ENCODE peak calls at places on chromosomes 2 and 18, in ten cellular contexts. L is GM19239, I is GM06990, S is transverse colon, Y is iris pigment epithelial cell, P is ACHN, U is MM.1S, O is AG04450, X is NCI-H2081, J is AG08395. K is an unnamed sample.
A peak's percentile ranks its signal among the peaks of the same experiment; 100 is the strongest.

GRCh38 chr18:6219116-6219717 is 195.5 kb downstream of the L3MBTL4 start:
- DNase-seq in L (peak; percentile 4), I (no peak), S (no peak), Y (peak; percentile 58), P (peak; percentile 37), U (peak; percentile 30), O (peak; percentile 43), X (no peak), J (peak; percentile 57), K (peak; percentile 33)

GRCh38 chr2:166331468-166331867 is 44.3 kb downstream of the SCN9A start:
- DNase-seq in L (no peak), I (no peak), S (no peak), Y (peak; percentile 33), P (no peak), U (no peak), O (no peak), X (no peak), J (no peak), K (no peak)

GRCh38 chr2:239768907-239769573 is 256.1 kb downstream of the NDUFA10 start:
- DNase-seq in L (no peak), I (no peak), S (no peak), Y (no peak), P (no peak), U (no peak), O (no peak), X (no peak), J (no peak), K (no peak)

GRCh38 chr2:60495226-60495625 is 58.2 kb downstream of the BCL11A start:
- DNase-seq in L (no peak), I (no peak), S (peak; percentile 70), Y (no peak), P (no peak), U (no peak), O (no peak), X (no peak), J (no peak), K (no peak)

GRCh38 chr18:29164020-29164706 is 987.2 kb upstream of the CDH2 start:
- DNase-seq in L (no peak), I (no peak), S (no peak), Y (peak; percentile 91), P (peak; percentile 91), U (no peak), O (peak; percentile 77), X (no peak), J (peak; percentile 91), K (no peak)

GRCh38 chr2:86825020-86825727 is 34.5 kb upstream of the CD8A start:
- DNase-seq in L (no peak), I (no peak), S (no peak), Y (no peak), P (no peak), U (no peak), O (no peak), X (no peak), J (no peak), K (no peak)

GRCh38 chr18:47979611-47980200 is 49.2 kb upstream of the SMAD2 start:
- DNase-seq in L (no peak), I (no peak), S (no peak), Y (no peak), P (no peak), U (no peak), O (no peak), X (no peak), J (no peak), K (no peak)

GRCh38 chr2:210593166-210593565 is 36.8 kb downstream of the CPS1 start:
- DNase-seq in L (no peak), I (no peak), S (no peak), Y (peak; percentile 56), P (no peak), U (no peak), O (no peak), X (no peak), J (peak; percentile 5), K (no peak)

GRCh38 chr2:48601349-48601748 is 16.3 kb upstream of the GTF2A1L start:
- DNase-seq in L (no peak), I (no peak), S (peak; percentile 14), Y (peak; percentile 38), P (peak; percentile 20), U (peak; percentile 40), O (no peak), X (peak; percentile 52), J (no peak), K (no peak)

GRCh38 chr18:70671889-70672551 is 383.2 kb downstream of the SOCS6 start:
- DNase-seq in L (no peak), I (no peak), S (no peak), Y (no peak), P (no peak), U (peak; percentile 75), O (no peak), X (no peak), J (no peak), K (no peak)

GRCh38 chr2:65662654-65663432 is 230.4 kb upstream of the SPRED2 start:
- DNase-seq in L (no peak), I (no peak), S (peak; percentile 15), Y (peak; percentile 72), P (no peak), U (no peak), O (peak; percentile 85), X (no peak), J (peak; percentile 85), K (no peak)

GRCh38 chr18:8391068-8391467 is 218.2 kb upstream of the RAB12 start:
- DNase-seq in L (no peak), I (no peak), S (no peak), Y (peak; percentile 73), P (no peak), U (no peak), O (no peak), X (no peak), J (no peak), K (no peak)

GRCh38 chr2:213475433-213475832 is 191.2 kb downstream of the SPAG16 start:
- DNase-seq in L (no peak), I (no peak), S (no peak), Y (peak; percentile 6), P (no peak), U (no peak), O (no peak), X (no peak), J (no peak), K (no peak)

GRCh38 chr2:41955641-41956040 is 92.2 kb upstream of the PKDCC start:
- DNase-seq in L (no peak), I (peak; percentile 56), S (no peak), Y (no peak), P (no peak), U (no peak), O (no peak), X (no peak), J (no peak), K (no peak)

GRCh38 chr2:136131961-136132839 is 14.3 kb upstream of the CXCR4 start:
- DNase-seq in L (peak; percentile 38), I (peak; percentile 86), S (peak; percentile 59), Y (no peak), P (no peak), U (no peak), O (no peak), X (no peak), J (no peak), K (no peak)

GRCh38 chr18:75407468-75408437 is 19.8 kb downstream of the SMIM21 start:
- DNase-seq in L (no peak), I (no peak), S (no peak), Y (peak; percentile 37), P (peak; percentile 32), U (no peak), O (peak; percentile 3), X (no peak), J (peak; percentile 30), K (no peak)

GRCh38 chr2:240567137-240567871 is 980 bp upstream of the RNPEPL1 start:
- DNase-seq in L (no peak), I (no peak), S (peak; percentile 55), Y (peak; percentile 61), P (no peak), U (no peak), O (no peak), X (no peak), J (no peak), K (no peak)

GRCh38 chr2:121356058-121356640 is 71.1 kb upstream of the TFCP2L1 start:
- DNase-seq in L (peak; percentile 37), I (no peak), S (peak; percentile 59), Y (peak; percentile 73), P (peak; percentile 79), U (peak; percentile 37), O (no peak), X (peak; percentile 73), J (peak; percentile 74), K (peak; percentile 35)

GRCh38 chr18:67402543-67402942 is 114.0 kb downstream of the DSEL start:
- DNase-seq in L (no peak), I (no peak), S (no peak), Y (peak; percentile 89), P (no peak), U (no peak), O (no peak), X (no peak), J (peak; percentile 57), K (no peak)

GRCh38 chr2:134170269-134170668 is 83.6 kb upstream of the MGAT5 start:
- DNase-seq in L (no peak), I (no peak), S (no peak), Y (peak; percentile 66), P (no peak), U (no peak), O (no peak), X (no peak), J (peak; percentile 50), K (no peak)

GRCh38 chr18:50410894-50411293 is 36.0 kb downstream of the SKA1 start:
- DNase-seq in L (no peak), I (no peak), S (no peak), Y (peak; percentile 83), P (peak; percentile 8), U (no peak), O (no peak), X (no peak), J (peak; percentile 46), K (no peak)

K was measured in smooth muscle cell of the brain vasculature.